ENCODE peak calls at places on chromosome 17, in nine cellular contexts. P is NCI-H510A, T is T-cell, S is LoVo, M is caudate nucleus, L is NCI-H460, H is GDM1, F is K562, K is T-helper 1 cell. C is an unnamed sample.

GRCh38 chr17:72518810-72519597 is 398.2 kb downstream of the SOX9 start:
- DNase-seq in P (peak), K (no peak), L (no peak), T (no peak), H (no peak), M (no peak), S (peak), F (no peak), C (peak)

GRCh38 chr17:73402466-73402865 is 90.7 kb upstream of the CDC42EP4 start:
- DNase-seq in K (no peak), F (no peak), P (no peak), H (no peak), T (no peak), M (no peak), S (no peak), L (no peak), C (no peak)

GRCh38 chr17:57956311-57957119 is 1.3 kb upstream of the CUEDC1 start:
- DNase-seq in L (no peak), F (no peak), M (no peak), H (peak), P (no peak), K (no peak), S (no peak), T (peak), C (no peak)

GRCh38 chr17:9537177-9537776 is 38.3 kb downstream of the STX8 start:
- DNase-seq in S (no peak), M (no peak), P (no peak), L (no peak), K (no peak), F (no peak), T (no peak), H (no peak), C (no peak)

GRCh38 chr17:64278614-64279013 is 15.6 kb upstream of the TEX2 start:
- DNase-seq in F (no peak), S (no peak), T (no peak), M (no peak), L (no peak), P (no peak), K (no peak), H (no peak), C (no peak)

GRCh38 chr17:48550313-48551205 is 5.7 kb upstream of the HOXB2 start:
- DNase-seq in M (no peak), K (no peak), T (no peak), S (no peak), L (no peak), P (no peak), H (no peak), F (no peak), C (no peak)

GRCh38 chr17:21375757-21376584 is at the start of gene KCNJ12:
- DNase-seq in F (peak), K (no peak), H (no peak), P (peak), S (no peak), T (no peak), M (no peak), L (no peak), C (no peak)

GRCh38 chr17:17884281-17885028 is 47.7 kb upstream of the SREBF1 start:
- DNase-seq in T (no peak), P (no peak), L (no peak), K (no peak), F (no peak), S (no peak), M (no peak), H (no peak), C (no peak)

GRCh38 chr17:82973456-82974135 is 105.8 kb upstream of the METRNL start:
- DNase-seq in L (no peak), P (no peak), S (no peak), H (no peak), T (no peak), F (no peak), K (no peak), M (no peak), C (no peak)

GRCh38 chr17:7238418-7239090 is 703 bp downstream of the PHF23 start:
- DNase-seq in P (peak), L (no peak), M (no peak), F (peak), S (no peak), K (no peak), T (peak), H (no peak), C (no peak)

GRCh38 chr17:47696717-47697642 is 3.0 kb downstream of the TBKBP1 start:
- DNase-seq in F (no peak), K (no peak), H (no peak), S (no peak), P (no peak), L (no peak), M (no peak), T (no peak), C (no peak)

GRCh38 chr17:63222655-63223054 is 223.5 kb downstream of the CYB561 start:
- DNase-seq in M (no peak), K (no peak), L (no peak), H (no peak), F (no peak), S (no peak), P (no peak), T (no peak), C (no peak)

C was measured in midbrain.